ENCODE peak calls at places on chromosomes 13 and 19, in five cellular contexts. R is A549, U is kidney, Z is OCI-LY7, S is body of pancreas. T is an unnamed sample.

GRCh38 chr19:9913237-9914000 is 22.9 kb downstream of the OLFM2 start:
- DNase-seq in U (peak; percentile 64), R (no peak), S (peak; percentile 31), Z (no peak), T (no peak)

GRCh38 chr13:87259479-87260083 is 411.6 kb upstream of the SLITRK5 start:
- DNase-seq in Z (peak; percentile 46), R (peak; percentile 22), S (no peak), U (no peak), T (no peak)

GRCh38 chr19:40592170-40592569 is 9.0 kb upstream of the LTBP4 start:
- DNase-seq in S (no peak), U (no peak), R (peak; percentile 92), Z (peak; percentile 79), T (no peak)

GRCh38 chr19:55611300-55611982 is 6.0 kb downstream of the ZNF865 start:
- DNase-seq in U (no peak), R (no peak), S (no peak), Z (no peak), T (no peak)

GRCh38 chr19:54364775-54365257 is at the start of gene LAIR1:
- DNase-seq in R (no peak), S (no peak), Z (peak; percentile 59), U (peak; percentile 83), T (no peak)

GRCh38 chr19:14023404-14024235 is 4.3 kb upstream of the RLN3 start:
- DNase-seq in Z (no peak), S (peak; percentile 68), R (peak; percentile 71), U (peak; percentile 84), T (no peak)

GRCh38 chr13:85549819-85550218 is 249.4 kb downstream of the SLITRK6 start:
- DNase-seq in Z (no peak), U (no peak), S (no peak), R (no peak), T (no peak)

GRCh38 chr13:87537946-87538345 is 133.2 kb upstream of the SLITRK5 start:
- DNase-seq in Z (no peak), R (no peak), U (no peak), S (no peak), T (no peak)

GRCh38 chr13:65656740-65657329 is 1573.3 kb downstream of the PCDH9 start:
- DNase-seq in S (no peak), R (peak; percentile 4), U (no peak), Z (peak; percentile 6), T (no peak)

GRCh38 chr13:109301711-109302110 is 484.7 kb downstream of the IRS2 start:
- DNase-seq in Z (no peak), S (no peak), U (no peak), R (no peak), T (no peak)

GRCh38 chr13:42215578-42216421 is 56.2 kb upstream of the AKAP11 start:
- DNase-seq in S (no peak), Z (peak; percentile 46), U (no peak), R (peak; percentile 40), T (no peak)

GRCh38 chr13:89763011-89763410 is 1584.5 kb upstream of the MIR17HG start:
- DNase-seq in U (no peak), Z (no peak), S (no peak), R (no peak), T (no peak)

GRCh38 chr19:17390665-17391370 is 3.2 kb downstream of the CCDC194 start:
- DNase-seq in R (peak; percentile 91), U (peak; percentile 98), Z (peak; percentile 88), S (peak; percentile 80), T (peak; percentile 93)
- TF ChIP-seq CTCF in R (peak; percentile 58), U (peak; percentile 69), Z (peak; percentile 72), S (peak; percentile 50), T (peak; percentile 81)

GRCh38 chr13:41064493-41064892 is 3.2 kb downstream of the WBP4 start:
- DNase-seq in Z (no peak), R (no peak), U (no peak), S (no peak), T (no peak)
- H3K27ac ChIP-seq in Z (no peak overlapping the region), R (no peak overlapping the region), U (no peak overlapping the region), S (no peak overlapping the region), T (peak overlapping the region; percentile 99)

GRCh38 chr13:62019858-62020257 is 604.2 kb upstream of the PCDH20 start:
- DNase-seq in U (no peak), S (no peak), R (no peak), Z (no peak), T (no peak)

GRCh38 chr13:62014299-62014698 is 598.6 kb upstream of the PCDH20 start:
- DNase-seq in U (no peak), R (peak; percentile 17), Z (peak; percentile 32), S (no peak), T (no peak)
- TF ChIP-seq CTCF in U (no peak), R (peak; percentile 44), Z (peak; percentile 72), S (no peak), T (no peak)

GRCh38 chr19:12992729-12993128 is 2.5 kb upstream of the NFIX start:
- DNase-seq in Z (no peak), R (no peak), U (no peak), S (no peak), T (no peak)
- H3K27ac ChIP-seq in Z (no peak overlapping the region), R (no peak overlapping the region), U (no peak overlapping the region), S (no peak overlapping the region), T (no peak overlapping the region)

GRCh38 chr19:38793671-38794070 is 4.7 kb downstream of the LGALS7B start:
- DNase-seq in S (no peak), U (peak; percentile 45), R (no peak), Z (no peak), T (no peak)

GRCh38 chr19:38793186-38793585 is 4.2 kb downstream of the LGALS7B start:
- DNase-seq in U (no peak), Z (no peak), R (no peak), S (no peak), T (no peak)

GRCh38 chr19:38795549-38795948 is 6.5 kb downstream of the LGALS7B start:
- DNase-seq in S (no peak), Z (no peak), U (peak; percentile 9), R (no peak), T (no peak)

GRCh38 chr19:38796154-38796553 is 7.2 kb downstream of the LGALS7B start:
- DNase-seq in S (no peak), R (no peak), Z (no peak), U (no peak), T (no peak)

GRCh38 chr19:38792250-38793111 is 3.5 kb downstream of the LGALS7B start:
- DNase-seq in S (no peak), Z (no peak), R (no peak), U (peak; percentile 85), T (no peak)
- TF ChIP-seq CTCF in S (no peak), Z (no peak), R (no peak), U (peak; percentile 23), T (no peak)

GRCh38 chr13:100045355-100045754 is 43.5 kb upstream of the PCCA start:
- DNase-seq in U (no peak), R (no peak), Z (no peak), S (no peak), T (no peak)

DNA sequence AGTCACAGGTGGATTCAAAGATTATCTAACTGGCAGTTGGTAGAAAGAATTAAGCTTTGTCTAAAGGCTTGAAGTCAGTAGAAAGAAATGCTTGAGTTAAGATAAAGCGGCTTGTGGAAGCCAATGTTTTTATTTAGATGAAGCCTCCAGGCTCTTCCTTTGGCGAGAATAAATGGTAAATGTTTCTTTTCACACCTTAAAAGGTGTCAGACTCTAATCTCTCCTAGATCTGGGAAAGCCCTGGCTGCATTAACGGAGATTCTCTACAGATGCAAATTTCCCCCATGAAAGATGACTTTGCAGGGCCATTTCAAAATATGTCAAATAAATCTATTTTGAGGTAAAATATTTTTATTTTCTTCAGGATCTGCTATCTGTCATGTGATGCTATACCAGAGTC is 37.8 kb upstream of the PCCA start:
- DNase-seq in R (no peak), S (no peak), Z (no peak), U (no peak), T (no peak)
- H3K27ac ChIP-seq in R (no peak overlapping the region), S (no peak overlapping the region), Z (no peak overlapping the region), U (no peak overlapping the region), T (no peak overlapping the region)

GRCh38 chr19:4069331-4069959 is 2.7 kb upstream of the ZBTB7A start:
- DNase-seq in R (no peak), U (peak; percentile 86), S (no peak), Z (peak; percentile 38), T (no peak)

GRCh38 chr19:4066176-4066606 is 508 bp downstream of the ZBTB7A start:
- DNase-seq in U (no peak), S (no peak), R (no peak), Z (no peak), T (no peak)

GRCh38 chr19:4066682-4067395 is at the start of gene ZBTB7A:
- DNase-seq in S (peak; percentile 89), Z (peak; percentile 88), U (peak; percentile 96), R (peak; percentile 83), T (peak; percentile 92)

GRCh38 chr19:4068058-4068966 is 1.6 kb upstream of the ZBTB7A start:
- DNase-seq in R (no peak), Z (peak; percentile 26), S (no peak), U (no peak), T (no peak)

DNA sequence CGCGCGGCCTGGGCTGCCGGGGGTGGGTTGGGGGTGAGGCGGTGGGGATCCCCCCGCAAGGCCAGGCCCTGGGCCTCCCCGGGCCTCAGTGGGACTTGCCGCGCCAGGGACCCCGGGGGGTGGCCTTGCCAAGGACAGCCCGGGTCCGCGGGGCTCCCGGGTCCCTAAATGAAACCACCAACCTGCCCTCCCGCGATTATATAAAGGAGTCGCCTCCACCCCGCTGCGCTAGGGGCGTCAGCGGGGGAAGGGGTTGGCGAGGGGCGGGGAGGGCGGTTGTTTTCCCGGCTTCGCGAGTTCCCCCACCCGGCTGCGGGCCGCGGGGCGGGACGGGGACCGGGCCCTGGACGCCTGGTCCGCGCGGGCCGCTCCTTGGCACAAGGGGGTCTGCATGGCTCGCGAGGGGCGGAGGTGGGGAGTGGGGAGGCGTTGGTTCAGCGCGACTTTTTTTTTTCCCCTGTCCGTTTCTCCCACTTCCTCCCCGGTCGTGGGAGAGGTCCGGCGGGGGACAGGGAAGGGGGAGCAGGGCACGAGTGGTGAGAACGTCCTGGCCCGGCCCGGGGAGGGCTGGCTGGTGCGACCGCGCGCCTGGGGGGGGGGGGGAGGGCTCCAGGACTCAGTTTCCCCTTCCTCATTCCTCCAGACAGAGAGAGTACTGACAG is 828 bp upstream of the ZBTB7A start:
- DNase-seq in Z (peak; percentile 67), S (peak; percentile 48), U (peak; percentile 83), R (no peak), T (no peak)
- TF ChIP-seq CTCF in Z (no peak), S (no peak), U (no peak), R (no peak), T (no peak)

GRCh38 chr19:35671818-35672217 is 5.5 kb downstream of the UPK1A start:
- DNase-seq in S (no peak), U (no peak), Z (no peak), R (no peak), T (no peak)
- H3K27ac ChIP-seq in S (no peak overlapping the region), U (no peak overlapping the region), Z (no peak overlapping the region), R (no peak overlapping the region), T (no peak overlapping the region)

T was measured in coronary artery.